ENCODE peak calls at places on chromosomes 2 and 18, in four cellular contexts. O is ecto neural progenitor cell; G is endothelial cell of umbilical vein; H is CD8-positive, alpha-beta T cell. T is an unnamed sample.

GRCh38 chr18:66548747-66549146 is 55.1 kb downstream of the CDH19 start:
- DNase-seq in G (no peak), O (no peak), H (no peak), T (no peak)

GRCh38 chr2:12005886-12006681 is 259.7 kb downstream of the LPIN1 start:
- DNase-seq in H (peak; percentile 50), O (no peak), G (peak; percentile 51), T (no peak)

GRCh38 chr18:30163573-30163972 is 879.0 kb downstream of the DSC3 start:
- DNase-seq in O (no peak), G (no peak), H (no peak), T (no peak)

GRCh38 chr2:121172456-121172855 is 112.5 kb downstream of the TFCP2L1 start:
- DNase-seq in H (no peak), G (no peak), O (no peak), T (no peak)

GRCh38 chr18:31684279-31685096 is at the start of gene B4GALT6:
- DNase-seq in G (peak; percentile 57), H (no peak), O (peak; percentile 81), T (no peak)

GRCh38 chr2:189601043-189601442 is 20.5 kb upstream of the SLC40A1 start:
- DNase-seq in H (no peak), G (no peak), O (no peak), T (no peak)

GRCh38 chr2:81835318-81836000 is 1530.9 kb upstream of the LRRTM1 start:
- DNase-seq in O (no peak), H (no peak), G (no peak), T (no peak)

GRCh38 chr2:61247204-61247812 is 85.3 kb downstream of the C2orf74 start:
- DNase-seq in H (no peak), G (no peak), O (no peak), T (no peak)

GRCh38 chr2:178008636-178009289 is 63.8 kb downstream of the PDE11A start:
- DNase-seq in G (no peak), H (no peak), O (no peak), T (no peak)

GRCh38 chr2:58607479-58607878 is 366.4 kb upstream of the FANCL start:
- DNase-seq in O (no peak), G (no peak), H (no peak), T (no peak)

GRCh38 chr2:54402350-54402749 is 53.8 kb upstream of the SPTBN1 start:
- DNase-seq in G (peak; percentile 61), O (no peak), H (no peak), T (no peak)

GRCh38 chr18:72233106-72233505 is 311.0 kb downstream of the CBLN2 start:
- DNase-seq in G (no peak), O (no peak), H (no peak), T (no peak)

GRCh38 chr2:40332096-40332826 is 119.6 kb downstream of the SLC8A1 start:
- DNase-seq in H (no peak), G (peak; percentile 95), O (no peak), T (no peak)

GRCh38 chr2:88903744-88904353 is 212.4 kb downstream of the RPIA start:
- DNase-seq in H (no peak), G (peak; percentile 32), O (no peak), T (no peak)

GRCh38 chr2:52918551-52918950 is 849.1 kb upstream of the CHAC2 start:
- DNase-seq in G (no peak), H (no peak), O (no peak), T (no peak)

GRCh38 chr2:227164745-227165350 is 424 bp downstream of the COL4A3 start:
- DNase-seq in H (no peak), G (no peak), O (peak; percentile 60), T (no peak)

GRCh38 chr2:63768051-63768450 is 73.6 kb upstream of the UGP2 start:
- DNase-seq in O (no peak), H (no peak), G (no peak), T (no peak)

GRCh38 chr2:28172114-28172898 is 220.4 kb upstream of the FOSL2 start:
- DNase-seq in G (peak; percentile 12), O (no peak), H (no peak), T (no peak)

GRCh38 chr2:50719837-50720694 is 311.9 kb downstream of the NRXN1 start:
- DNase-seq in G (no peak), O (no peak), H (no peak), T (no peak)

GRCh38 chr2:226174390-226174789 is 625.2 kb downstream of the IRS1 start:
- DNase-seq in G (no peak), O (no peak), H (no peak), T (no peak)

T was measured in GF-D8.